ENCODE peak calls at places on chromosomes 5 and 9, in seven cellular contexts. D is GM12864, K is natural killer cell, U is breast epithelium, T is A673, S is OCI-LY7, M is body of pancreas. V is an unnamed sample.

GRCh38 chr5:147485046-147485445 is 24.8 kb downstream of the DPYSL3 start:
- DNase-seq in D (no peak), K (no peak), U (no peak), T (no peak), S (no peak), M (no peak), V (no peak)

GRCh38 chr5:140631831-140632365 is 1.1 kb downstream of the CD14 start:
- DNase-seq in D (no peak), K (no peak), U (no peak), T (no peak), S (no peak), M (peak), V (no peak)

GRCh38 chr5:74173665-74174064 is 466.9 kb downstream of the ENC1 start:
- DNase-seq in D (no peak), K (no peak), U (no peak), T (no peak), S (no peak), M (no peak), V (no peak)

GRCh38 chr5:126477681-126478117 is 54.5 kb downstream of the GRAMD2B start:
- DNase-seq in D (no peak), K (no peak), U (no peak), T (no peak), S (no peak), M (no peak), V (no peak)

GRCh38 chr9:365451-365850 is 150.8 kb downstream of the DOCK8 start:
- DNase-seq in D (no peak), K (no peak), U (no peak), T (no peak), S (no peak), M (no peak), V (no peak)

GRCh38 chr5:37810311-37810710 is 29.5 kb downstream of the GDNF start:
- DNase-seq in D (no peak), K (no peak), U (no peak), T (no peak), S (no peak), M (no peak), V (no peak)

GRCh38 chr5:33091571-33092363 is 349.0 kb upstream of the TARS1 start:
- DNase-seq in D (no peak), K (no peak), U (no peak), T (no peak), S (no peak), M (no peak), V (no peak)

GRCh38 chr5:143968071-143968878 is 156.3 kb downstream of the HMHB1 start:
- DNase-seq in D (peak), K (no peak), U (no peak), T (peak), S (peak), M (no peak), V (no peak)

GRCh38 chr5:137114529-137114928 is 384.6 kb downstream of the SPOCK1 start:
- DNase-seq in D (no peak), K (no peak), U (no peak), T (peak), S (no peak), M (no peak), V (no peak)

GRCh38 chr9:27473135-27473534 is 51.0 kb upstream of the IFNK start:
- DNase-seq in D (no peak), K (no peak), U (no peak), T (no peak), S (no peak), M (peak), V (no peak)

GRCh38 chr5:16894236-16895057 is 41.6 kb downstream of the MYO10 start:
- DNase-seq in D (no peak), K (no peak), U (no peak), T (peak), S (no peak), M (peak), V (no peak)

GRCh38 chr9:94860678-94861588 is 134.4 kb downstream of the AOPEP start:
- DNase-seq in D (peak), K (peak), U (no peak), T (no peak), S (peak), M (peak), V (peak)

GRCh38 chr9:72271617-72272478 is 93.2 kb downstream of the ZFAND5 start:
- DNase-seq in D (peak), K (no peak), U (no peak), T (peak), S (peak), M (peak), V (no peak)

GRCh38 chr5:124697912-124698690 is 48.3 kb downstream of the ZNF608 start:
- DNase-seq in D (no peak), K (no peak), U (no peak), T (no peak), S (no peak), M (peak), V (no peak)

GRCh38 chr5:131634666-131634995 is 398 bp downstream of the RAPGEF6 start:
- DNase-seq in D (no peak), K (no peak), U (no peak), T (peak), S (peak), M (peak), V (peak)

GRCh38 chr5:81080809-81081460 is 120.8 kb downstream of the RASGRF2 start:
- DNase-seq in D (no peak), K (no peak), U (no peak), T (no peak), S (no peak), M (no peak), V (no peak)

GRCh38 chr9:134439368-134439784 is 113.1 kb downstream of the RXRA start:
- DNase-seq in D (no peak), K (no peak), U (no peak), T (no peak), S (no peak), M (no peak), V (no peak)

GRCh38 chr9:74120470-74120869 is 376.7 kb upstream of the RORB start:
- DNase-seq in D (no peak), K (no peak), U (no peak), T (no peak), S (peak), M (no peak), V (no peak)

GRCh38 chr9:23153058-23153457 is 673.0 kb downstream of the ELAVL2 start:
- DNase-seq in D (no peak), K (no peak), U (no peak), T (no peak), S (peak), M (no peak), V (no peak)

GRCh38 chr9:26856413-26857032 is 36.1 kb downstream of the CAAP1 start:
- DNase-seq in D (peak), K (no peak), U (no peak), T (peak), S (peak), M (peak), V (no peak)

GRCh38 chr9:79663878-79664277 is 92.1 kb downstream of the TLE4 start:
- DNase-seq in D (no peak), K (no peak), U (no peak), T (peak), S (no peak), M (no peak), V (no peak)

GRCh38 chr5:92939428-92939827 is 641.6 kb downstream of the NR2F1-AS1 start:
- DNase-seq in D (no peak), K (no peak), U (no peak), T (no peak), S (no peak), M (no peak), V (no peak)

GRCh38 chr5:135596788-135597187 is 18.0 kb upstream of the CXCL14 start:
- DNase-seq in D (no peak), K (no peak), U (no peak), T (no peak), S (no peak), M (no peak), V (no peak)

GRCh38 chr5:64789457-64789856 is 20.7 kb downstream of the CWC27 start:
- DNase-seq in D (no peak), K (no peak), U (no peak), T (peak), S (no peak), M (no peak), V (no peak)

DNA sequence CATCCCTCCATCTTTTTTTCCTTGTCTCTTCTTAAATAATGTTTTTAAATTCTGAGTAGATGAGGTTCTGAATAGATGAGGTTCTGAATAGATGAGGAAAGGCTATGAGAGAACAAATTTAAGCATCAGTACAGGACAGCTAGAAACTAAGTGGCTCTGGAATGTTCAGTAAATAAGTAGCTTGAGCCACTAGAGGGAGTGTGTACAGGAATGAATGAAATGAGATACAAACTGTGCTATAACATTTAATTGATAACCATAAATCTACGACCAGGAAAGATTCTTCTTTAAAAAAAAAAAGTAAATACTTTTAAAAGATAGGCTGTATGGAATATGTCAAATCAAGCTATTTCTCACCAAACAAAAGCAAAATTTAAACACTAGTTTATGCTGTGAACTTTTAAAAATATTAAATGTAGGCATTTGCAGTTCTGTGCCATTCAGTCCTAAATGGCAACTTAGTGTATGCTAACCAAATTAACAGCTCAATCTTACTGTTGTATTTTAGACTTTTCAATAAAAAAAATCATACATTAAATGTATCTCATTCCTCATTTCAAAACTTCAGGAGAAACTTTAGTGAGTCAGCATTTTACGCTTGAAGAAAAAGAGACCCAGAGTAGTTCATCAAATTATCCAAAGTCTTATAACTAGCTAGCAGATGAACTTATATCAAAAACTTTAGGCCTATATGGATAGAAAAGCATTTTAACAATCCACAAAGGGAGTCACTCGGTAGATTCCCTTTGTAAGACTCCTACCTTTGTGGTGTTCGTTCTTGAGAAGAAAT is 70.4 kb upstream of the SNX2 start:
- DNase-seq in D (no peak), K (no peak), U (no peak), T (peak), S (peak), M (no peak), V (no peak)
- TF ChIP-seq CTCF in D (peak), K (no peak), U (peak), T (peak), S (peak), M (peak), V (peak)

GRCh38 chr9:130634191-130634768 is 30.1 kb upstream of the PRDM12 start:
- DNase-seq in D (no peak), K (no peak), U (no peak), T (no peak), S (no peak), M (no peak), V (no peak)

GRCh38 chr9:130632841-130633240 is 31.6 kb upstream of the PRDM12 start:
- DNase-seq in D (no peak), K (no peak), U (no peak), T (no peak), S (no peak), M (no peak), V (no peak)

GRCh38 chr9:130634801-130635200 is 29.6 kb upstream of the PRDM12 start:
- DNase-seq in D (no peak), K (no peak), U (no peak), T (no peak), S (no peak), M (no peak), V (no peak)

GRCh38 chr9:130632081-130632710 is 32.2 kb upstream of the PRDM12 start:
- DNase-seq in D (no peak), K (no peak), U (peak), T (no peak), S (no peak), M (no peak), V (no peak)

DNA sequence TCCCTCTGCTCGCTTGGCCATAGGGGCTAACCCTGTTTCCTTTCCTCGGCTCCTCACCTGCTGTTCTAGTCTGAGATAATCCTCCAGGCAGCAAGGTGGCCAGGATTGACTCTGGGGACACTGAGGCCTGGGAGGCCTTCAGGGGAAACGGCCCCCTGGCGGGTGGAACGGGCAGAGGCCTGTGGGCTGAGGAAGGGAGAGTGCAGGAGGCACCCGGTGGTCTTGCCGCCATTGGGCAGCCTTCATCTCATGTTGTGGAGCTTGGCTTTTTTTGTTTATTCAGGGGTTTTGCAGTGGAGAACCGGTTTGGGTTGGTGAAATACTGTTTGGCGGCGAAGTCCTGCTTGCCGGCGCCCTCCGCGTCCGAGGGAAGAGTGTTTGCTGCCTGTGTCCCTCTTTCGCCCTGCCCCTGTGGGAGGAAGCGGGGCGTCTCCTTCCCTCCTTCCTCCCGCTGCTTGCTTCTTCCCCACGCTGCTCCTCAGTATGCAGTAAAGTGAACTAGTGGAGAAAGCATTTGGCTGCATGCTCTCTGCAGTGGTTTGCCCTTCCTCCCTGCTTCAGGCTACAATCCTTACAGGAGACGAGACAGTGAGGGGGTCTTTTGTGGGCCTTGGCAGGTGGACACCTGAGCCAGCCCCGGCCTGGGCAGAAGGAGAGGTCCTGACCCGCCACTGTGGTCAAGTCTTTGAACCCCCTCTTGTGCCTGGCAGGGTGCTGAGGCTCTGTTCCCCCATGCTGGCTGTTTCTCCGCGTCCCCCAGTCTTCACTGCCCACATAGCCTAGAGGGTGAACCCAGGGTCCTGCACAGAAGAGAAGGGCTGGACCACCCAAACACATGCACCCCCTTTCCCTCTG is 30.8 kb upstream of the PRDM12 start:
- DNase-seq in D (no peak), K (no peak), U (peak), T (no peak), S (no peak), M (no peak), V (no peak)
- TF ChIP-seq CTCF in D (no peak), K (no peak), U (no peak), T (no peak), S (peak), M (no peak), V (no peak)

DNA sequence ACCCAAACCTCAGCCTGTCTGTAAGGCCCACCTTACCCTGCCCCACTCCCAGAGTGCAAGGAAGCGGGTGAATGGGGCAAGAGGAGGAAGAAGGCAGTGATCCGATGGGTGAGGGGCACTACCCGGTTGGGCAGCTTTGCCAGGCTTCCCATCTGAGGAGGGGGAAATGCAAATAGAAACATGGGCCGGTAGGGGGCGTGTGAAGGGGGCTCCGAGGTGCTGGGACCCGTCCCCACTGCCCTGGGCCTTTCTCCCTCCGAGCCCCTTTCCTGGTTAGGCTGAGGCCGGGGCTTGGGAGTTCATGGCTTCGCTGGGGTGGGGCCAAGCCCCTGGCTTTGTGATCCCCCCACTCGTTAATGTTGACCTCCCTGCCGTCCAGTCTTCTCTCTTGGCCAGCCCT is 23.6 kb upstream of the MYORG start:
- DNase-seq in D (no peak), K (no peak), U (no peak), T (no peak), S (no peak), M (no peak), V (no peak)
- TF ChIP-seq CTCF in D (no peak), K (no peak), U (no peak), T (no peak), S (no peak), M (no peak), V (no peak)

GRCh38 chr5:101943784-101944183 is 352.3 kb downstream of the SLCO4C1 start:
- DNase-seq in D (no peak), K (no peak), U (no peak), T (peak), S (peak), M (no peak), V (no peak)

GRCh38 chr5:101937041-101937440 is 359.0 kb downstream of the SLCO4C1 start:
- DNase-seq in D (no peak), K (no peak), U (no peak), T (no peak), S (no peak), M (no peak), V (no peak)

DNA sequence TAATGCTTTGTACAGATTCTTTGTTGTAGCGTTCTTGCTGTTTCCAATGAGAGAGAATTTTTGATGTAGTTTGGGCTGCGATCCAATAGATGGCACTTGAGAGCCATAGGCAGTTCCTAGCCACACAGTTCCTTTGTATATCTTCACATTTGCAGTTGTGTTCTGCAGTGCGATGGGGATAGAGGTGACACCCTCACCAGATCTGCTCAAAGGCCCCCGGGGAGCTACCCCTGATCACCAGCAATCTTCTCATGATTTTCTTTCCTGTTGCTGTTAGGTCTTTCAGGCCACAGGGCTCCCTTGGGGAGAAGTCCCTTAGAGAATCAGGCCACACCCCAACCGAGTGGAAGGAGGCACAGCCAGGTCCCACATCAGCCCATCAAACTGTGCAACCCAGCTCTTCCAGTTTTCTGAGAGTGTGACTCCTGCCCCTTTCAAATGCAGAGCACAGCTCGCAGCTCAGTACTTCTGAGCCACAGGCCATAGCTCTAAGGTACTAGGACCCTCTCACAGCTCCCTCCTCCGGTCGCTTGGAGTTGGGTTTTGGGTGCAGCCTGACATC is 353.7 kb downstream of the SLCO4C1 start:
- DNase-seq in D (peak), K (no peak), U (no peak), T (peak), S (peak), M (peak), V (no peak)
- TF ChIP-seq CTCF in D (peak), K (peak), U (peak), T (peak), S (peak), M (peak), V (peak)

DNA sequence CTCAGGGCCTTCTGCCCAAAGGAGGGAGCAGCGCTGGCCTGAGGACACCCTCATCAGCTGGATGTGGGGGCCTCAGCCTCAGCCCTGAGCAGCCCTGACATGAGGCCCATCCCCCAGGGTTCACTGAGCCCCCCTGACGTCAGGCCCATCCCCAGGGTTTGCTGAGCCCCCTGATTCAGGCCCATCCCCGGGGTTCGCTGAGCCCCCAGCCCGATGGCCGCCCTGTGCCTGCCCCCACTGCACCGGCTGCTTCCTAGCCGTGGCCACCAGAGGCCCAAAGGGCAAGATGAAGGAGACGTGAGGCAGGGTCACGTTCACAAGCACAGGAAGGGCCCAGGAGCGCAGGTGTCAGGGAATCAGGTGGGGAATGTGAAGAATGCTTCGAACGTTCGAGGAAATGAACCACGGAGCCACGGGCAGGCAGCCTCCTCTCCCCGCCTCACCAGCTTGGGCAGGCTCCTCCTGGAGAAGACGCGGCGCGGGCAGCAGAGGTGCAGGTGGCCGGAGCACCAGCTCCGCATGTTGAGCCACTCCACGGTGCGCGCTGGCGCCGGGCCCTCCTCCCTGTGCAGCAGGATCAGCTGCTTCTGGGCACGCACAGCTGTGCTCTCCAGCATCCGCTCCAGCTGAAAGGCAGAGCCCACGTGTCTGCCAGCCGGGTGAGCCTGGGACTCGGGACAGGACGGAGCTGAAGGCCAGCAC is 19.6 kb upstream of the NSMF start:
- DNase-seq in D (no peak), K (no peak), U (no peak), T (no peak), S (no peak), M (no peak), V (no peak)
- TF ChIP-seq CTCF in D (no peak), K (no peak), U (no peak), T (no peak), S (no peak), M (no peak), V (no peak)